ENCODE peak calls at places on chromosomes 13 and 19, in nine cellular contexts. V, Y, M, X, T, B, P, Z and N are unnamed samples.

GRCh38 chr13:67632590-67632989 is 402.5 kb upstream of the PCDH9 start:
- DNase-seq in M (no peak), V (no peak), B (no peak), Y (no peak), P (no peak), X (no peak), Z (peak), T (no peak), N (no peak)

GRCh38 chr13:50635504-50635903 is 208.0 kb downstream of the DLEU7 start:
- DNase-seq in M (peak), V (no peak), T (peak), X (no peak), P (peak), Z (peak), B (no peak), Y (no peak), N (peak)

GRCh38 chr13:112722433-112723250 is 32.8 kb downstream of the ATP11A start:
- DNase-seq in V (peak), Z (no peak), Y (no peak), T (no peak), P (no peak), B (peak), X (no peak), M (peak), N (peak)

GRCh38 chr13:113186061-113186900 is 22.2 kb downstream of the PCID2 start:
- DNase-seq in M (no peak), X (no peak), V (no peak), Z (no peak), P (no peak), Y (no peak), B (no peak), T (no peak), N (no peak)

GRCh38 chr13:94236876-94237275 is 242.6 kb downstream of the DCT start:
- DNase-seq in B (no peak), Z (peak), Y (peak), M (no peak), P (no peak), V (no peak), T (no peak), X (no peak), N (no peak)

GRCh38 chr19:3932931-3933810 is at the start of gene NMRK2:
- DNase-seq in P (no peak), Z (no peak), Y (no peak), T (no peak), X (no peak), M (peak), B (no peak), V (no peak), N (no peak)

GRCh38 chr19:17835182-17836006 is 12.4 kb downstream of the JAK3 start:
- DNase-seq in X (no peak), T (no peak), M (no peak), B (no peak), V (no peak), Y (no peak), P (no peak), Z (no peak), N (no peak)

GRCh38 chr19:5645409-5645808 is 22.5 kb downstream of the SAFB start:
- DNase-seq in P (no peak), Y (no peak), Z (no peak), X (no peak), V (no peak), M (no peak), B (no peak), T (peak), N (no peak)

GRCh38 chr19:49327878-49328544 is 3.0 kb upstream of the SLC6A16 start:
- DNase-seq in P (no peak), B (no peak), X (peak), T (no peak), Y (peak), V (peak), M (peak), Z (peak), N (peak)

GRCh38 chr13:111312944-111313590 is 7.4 kb upstream of the TEX29 start:
- DNase-seq in V (no peak), T (no peak), P (no peak), B (no peak), Y (no peak), X (no peak), Z (no peak), M (peak), N (no peak)

GRCh38 chr13:30619731-30620130 is 2.0 kb downstream of the USPL1 start:
- DNase-seq in Z (no peak), T (no peak), X (no peak), B (no peak), V (no peak), P (no peak), Y (no peak), M (no peak), N (no peak)

GRCh38 chr13:48976677-48977625 is 1.2 kb downstream of the FNDC3A start:
- DNase-seq in Z (peak), B (peak), T (no peak), V (peak), X (no peak), P (peak), Y (no peak), M (no peak), N (no peak)

GRCh38 chr19:55209430-55210119 is at the start of gene PTPRH:
- DNase-seq in T (no peak), Y (no peak), Z (no peak), P (no peak), V (no peak), X (no peak), B (no peak), M (no peak), N (peak)

GRCh38 chr19:47863514-47863936 is 4.5 kb downstream of the TPRX2 start:
- DNase-seq in Y (peak), X (peak), Z (peak), B (peak), P (peak), V (peak), T (peak), M (peak), N (peak)

GRCh38 chr13:113740286-113740556 is 18.8 kb upstream of the TMEM255B start:
- DNase-seq in Z (no peak), P (no peak), M (no peak), Y (no peak), T (no peak), X (no peak), V (no peak), B (no peak), N (no peak)

GRCh38 chr13:40639226-40639681 is 27.2 kb downstream of the FOXO1 start:
- DNase-seq in V (no peak), X (no peak), B (no peak), P (no peak), Z (no peak), Y (no peak), M (peak), T (no peak), N (peak)

GRCh38 chr13:109427148-109427547 is 359.2 kb downstream of the IRS2 start:
- DNase-seq in X (no peak), Z (no peak), B (peak), P (no peak), T (no peak), Y (no peak), M (no peak), V (no peak), N (peak)

GRCh38 chr19:52695996-52696395 is 38.8 kb downstream of the ZNF611 start:
- DNase-seq in Y (no peak), T (no peak), Z (no peak), B (no peak), X (no peak), M (peak), V (no peak), P (no peak), N (no peak)

GRCh38 chr13:113345486-113345885 is 18.4 kb downstream of the GRTP1 start:
- DNase-seq in P (no peak), T (no peak), X (no peak), B (no peak), V (no peak), Z (no peak), Y (no peak), M (no peak), N (no peak)

GRCh38 chr13:18944501-18945068 is 237.0 kb downstream of the TUBA3C start:
- DNase-seq in V (no peak), Y (no peak), T (no peak), X (no peak), B (no peak), Z (no peak), P (no peak), M (no peak), N (no peak)

GRCh38 chr13:101449971-101450748 is 2.3 kb upstream of the ITGBL1 start:
- DNase-seq in P (no peak), X (no peak), T (no peak), V (peak), Z (no peak), B (peak), M (no peak), Y (no peak), N (peak)

GRCh38 chr19:57282011-57282636 is 1.8 kb downstream of the ZNF460 start:
- DNase-seq in Z (no peak), V (no peak), M (no peak), Y (no peak), X (no peak), P (no peak), B (no peak), T (no peak), N (no peak)

GRCh38 chr19:49533551-49534488 is 6.0 kb downstream of the RCN3 start:
- DNase-seq in P (peak), Y (peak), T (peak), Z (no peak), B (no peak), X (peak), V (peak), M (peak), N (peak)